ENCODE peak calls at places on chromosomes 5 and 9, in ten cellular contexts. C is fibroblast of lung, O is pancreas, A is BE2C, I is nephron progenitor cell, H is epithelial cell of esophagus, E is choroid plexus epithelial cell, Q is RWPE2, Z is Peyer's patch, N is endothelial cell. R is an unnamed sample.

GRCh38 chr9:91746904-91747303 is 203.1 kb downstream of the ROR2 start:
- DNase-seq in C (peak), O (no peak), A (no peak), I (no peak), H (no peak), E (peak), Q (no peak), Z (no peak), N (no peak), R (no peak)

GRCh38 chr5:131766689-131767088 is 30.1 kb downstream of the FNIP1 start:
- DNase-seq in C (no peak), O (no peak), A (no peak), I (no peak), H (no peak), E (no peak), Q (no peak), Z (no peak), N (no peak), R (no peak)

GRCh38 chr9:135857371-135857786 is 50.0 kb downstream of the CAMSAP1 start:
- DNase-seq in C (peak), O (no peak), A (no peak), I (no peak), H (peak), E (peak), Q (no peak), Z (no peak), N (no peak), R (no peak)

GRCh38 chr9:124260769-124261603 is 3.2 kb downstream of the NEK6 start:
- DNase-seq in C (peak), O (no peak), A (no peak), I (no peak), H (peak), E (peak), Q (no peak), Z (peak), N (no peak), R (no peak)

GRCh38 chr9:95132406-95133350 is 184.8 kb downstream of the FANCC start:
- DNase-seq in C (no peak), O (no peak), A (peak), I (no peak), H (no peak), E (no peak), Q (no peak), Z (no peak), N (no peak), R (no peak)

GRCh38 chr9:136803551-136804508 is 3.9 kb upstream of the RABL6 start:
- DNase-seq in C (no peak), O (peak), A (no peak), I (no peak), H (no peak), E (no peak), Q (peak), Z (no peak), N (no peak), R (no peak)

GRCh38 chr5:19179561-19179960 is 808.4 kb downstream of the CDH18 start:
- DNase-seq in C (no peak), O (no peak), A (no peak), I (no peak), H (peak), E (no peak), Q (no peak), Z (no peak), N (no peak), R (no peak)

GRCh38 chr9:5326893-5327548 is 12.7 kb downstream of the RLN1 start:
- DNase-seq in C (peak), O (peak), A (no peak), I (peak), H (peak), E (peak), Q (no peak), Z (no peak), N (peak), R (peak)

GRCh38 chr5:71492817-71493615 is 37.6 kb downstream of the BDP1 start:
- DNase-seq in C (no peak), O (no peak), A (no peak), I (no peak), H (no peak), E (no peak), Q (no peak), Z (no peak), N (no peak), R (no peak)

GRCh38 chr5:148801682-148802276 is 24.6 kb upstream of the ADRB2 start:
- DNase-seq in C (no peak), O (no peak), A (no peak), I (no peak), H (no peak), E (no peak), Q (no peak), Z (no peak), N (no peak), R (no peak)

GRCh38 chr5:180604271-180604670 is 13.0 kb upstream of the SCGB3A1 start:
- DNase-seq in C (no peak), O (no peak), A (no peak), I (no peak), H (no peak), E (no peak), Q (no peak), Z (no peak), N (no peak), R (peak)

GRCh38 chr5:180603076-180603591 is 11.8 kb upstream of the SCGB3A1 start:
- DNase-seq in C (no peak), O (peak), A (peak), I (no peak), H (no peak), E (no peak), Q (peak), Z (no peak), N (no peak), R (peak)

GRCh38 chr5:180606215-180606785 is 15.0 kb upstream of the SCGB3A1 start:
- DNase-seq in C (no peak), O (peak), A (no peak), I (no peak), H (no peak), E (no peak), Q (peak), Z (no peak), N (no peak), R (peak)

GRCh38 chr5:180607861-180608571 is 16.7 kb upstream of the SCGB3A1 start:
- DNase-seq in C (no peak), O (peak), A (no peak), I (no peak), H (no peak), E (no peak), Q (no peak), Z (no peak), N (no peak), R (no peak)

DNA sequence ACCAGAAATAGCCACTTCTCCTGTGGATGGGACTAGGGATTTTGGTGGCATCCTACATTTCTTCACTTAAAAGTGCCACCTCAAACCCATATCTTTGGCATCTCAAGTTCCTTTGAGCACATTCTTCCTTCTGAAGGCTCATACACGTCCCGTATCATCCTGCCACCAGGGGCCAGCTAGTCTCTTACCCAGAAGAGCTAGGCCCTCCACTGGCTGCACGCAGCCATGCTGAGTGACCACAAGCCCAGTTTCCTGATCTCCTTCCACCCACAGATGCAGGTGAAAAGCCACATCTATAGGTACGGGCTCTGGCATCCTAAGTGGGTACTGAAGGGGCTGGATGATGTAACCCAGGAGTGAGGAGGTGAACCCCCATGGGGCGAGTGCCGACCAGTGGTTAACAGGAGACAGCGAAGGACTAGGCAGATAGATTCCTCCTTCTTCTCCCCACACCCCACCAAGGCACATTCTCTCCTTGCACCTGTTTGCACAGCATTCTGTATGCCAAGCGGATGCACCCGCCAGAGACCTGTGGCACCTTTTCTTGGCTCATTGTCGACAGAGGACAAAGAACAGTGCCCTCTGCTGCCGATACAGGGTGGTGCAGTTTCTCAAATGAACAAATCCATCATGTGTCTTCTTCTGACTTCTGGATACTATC is 14.4 kb upstream of the SCGB3A1 start:
- DNase-seq in C (peak), O (peak), A (peak), I (peak), H (peak), E (peak), Q (no peak), Z (no peak), N (peak), R (peak)
- TF ChIP-seq CTCF in C (peak), O (peak), A (peak), I (peak), H (peak), E (peak), Q (peak), Z (peak), N (peak), R (peak)

DNA sequence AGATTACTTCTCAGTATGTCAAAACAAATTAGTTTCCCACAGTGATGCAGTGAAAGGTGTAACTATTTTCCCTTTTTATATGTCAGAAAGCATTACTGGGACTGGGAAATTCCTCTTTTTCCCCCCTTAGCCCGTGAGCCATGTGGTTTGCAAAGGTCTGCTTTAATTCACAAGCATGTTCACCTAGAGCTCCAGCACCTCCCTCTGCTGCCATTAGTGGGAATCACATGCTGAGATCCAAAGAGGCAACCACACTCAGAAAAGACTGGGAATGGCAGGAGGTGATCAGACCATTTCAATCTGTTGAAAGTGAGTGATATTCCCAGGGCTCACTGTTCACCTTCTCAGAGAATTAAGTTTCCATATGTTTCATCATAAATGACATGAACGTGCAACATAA is 703.7 kb upstream of the WWC1 start:
- DNase-seq in C (peak), O (no peak), A (peak), I (peak), H (peak), E (peak), Q (no peak), Z (no peak), N (peak), R (peak)
- TF ChIP-seq CTCF in C (peak), O (peak), A (peak), I (peak), H (peak), E (peak), Q (peak), Z (no peak), N (no peak), R (peak)

GRCh38 chr9:37747271-37747753 is 6.3 kb upstream of the TRMT10B start:
- DNase-seq in C (peak), O (peak), A (peak), I (peak), H (peak), E (peak), Q (no peak), Z (peak), N (peak), R (peak)
- TF ChIP-seq CTCF in C (peak), O (peak), A (peak), I (peak), H (peak), E (peak), Q (peak), Z (peak), N (peak), R (peak)

DNA sequence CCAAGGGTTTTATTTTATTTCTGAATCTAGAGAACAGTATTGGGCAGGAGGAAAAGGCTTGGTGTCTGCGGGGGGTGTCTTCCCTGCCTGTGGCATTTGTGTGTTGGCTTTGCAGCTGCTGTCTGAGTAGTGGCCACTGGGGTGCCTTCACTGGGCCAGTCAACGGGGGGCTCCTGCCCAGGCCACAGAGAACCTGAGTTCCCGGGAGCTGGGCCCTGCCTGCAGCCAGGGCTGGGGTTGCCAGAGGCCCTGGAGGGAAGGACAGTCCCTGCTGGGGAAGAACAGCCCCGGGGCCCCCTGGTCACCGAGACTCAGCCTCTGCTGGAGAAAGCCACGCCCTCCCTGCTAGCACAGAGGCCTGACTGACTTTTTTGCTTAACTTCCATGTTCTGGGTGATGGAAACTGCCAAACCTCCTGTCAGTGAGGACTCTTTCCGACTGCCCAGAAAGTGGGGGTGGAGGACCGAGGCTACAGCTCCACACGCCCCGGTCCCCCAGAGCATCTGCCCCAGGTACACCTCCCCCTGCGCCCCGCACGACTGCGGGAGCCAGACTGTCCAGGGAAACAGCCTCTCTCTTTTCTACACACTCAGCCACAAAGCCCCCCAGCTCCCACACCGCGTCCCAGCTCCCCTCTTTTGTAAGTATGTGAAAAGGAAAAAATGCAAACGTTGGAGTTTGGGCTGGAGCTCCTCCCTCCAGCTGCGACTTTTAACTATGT is 133.4 kb downstream of the DAB2IP start:
- DNase-seq in C (no peak), O (no peak), A (peak), I (no peak), H (no peak), E (no peak), Q (peak), Z (peak), N (no peak), R (no peak)
- TF ChIP-seq CTCF in C (no peak), O (no peak), A (no peak), I (no peak), H (no peak), E (peak), Q (no peak), Z (no peak), N (no peak), R (peak)

GRCh38 chr9:76756273-76756650 is 8.0 kb upstream of the PCA3 start:
- DNase-seq in C (peak), O (no peak), A (peak), I (peak), H (peak), E (peak), Q (no peak), Z (peak), N (peak), R (peak)
- TF ChIP-seq CTCF in C (no peak), O (no peak), A (peak), I (no peak), H (peak), E (peak), Q (peak), Z (peak), N (no peak), R (no peak)

DNA sequence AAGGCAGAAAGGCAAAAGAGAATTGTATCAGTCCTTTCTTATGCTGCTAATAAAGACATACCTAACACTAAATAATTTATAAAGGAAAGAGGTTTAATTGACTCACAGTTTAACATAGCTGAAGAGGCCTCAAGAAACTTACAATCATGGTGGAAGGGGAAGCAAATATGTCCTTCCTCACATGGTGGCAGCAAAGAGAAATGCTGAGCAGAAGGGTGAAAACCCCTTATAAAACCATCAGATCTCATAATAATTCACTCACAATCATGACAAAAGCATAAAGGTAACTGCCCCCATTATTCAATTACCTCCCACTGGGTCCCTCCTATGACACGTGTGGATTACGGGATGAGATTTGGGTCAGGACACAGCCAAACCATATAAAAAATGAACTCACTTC is 312.5 kb upstream of the PTGER4 start:
- DNase-seq in C (no peak), O (no peak), A (no peak), I (no peak), H (no peak), E (peak), Q (no peak), Z (no peak), N (no peak), R (no peak)
- TF ChIP-seq CTCF in C (no peak), O (no peak), A (no peak), I (no peak), H (peak), E (peak), Q (peak), Z (peak), N (no peak), R (no peak)

GRCh38 chr9:18208166-18209059 is 265.5 kb upstream of the ADAMTSL1 start:
- DNase-seq in C (peak), O (no peak), A (peak), I (peak), H (peak), E (peak), Q (no peak), Z (peak), N (peak), R (peak)
- TF ChIP-seq CTCF in C (peak), O (peak), A (peak), I (peak), H (peak), E (peak), Q (peak), Z (peak), N (peak), R (peak)

GRCh38 chr5:25858019-25858418 is 1180.4 kb downstream of the CDH9 start:
- DNase-seq in C (no peak), O (no peak), A (peak), I (peak), H (no peak), E (no peak), Q (no peak), Z (no peak), N (peak), R (no peak)

GRCh38 chr5:25863811-25864210 is 1174.6 kb downstream of the CDH9 start:
- DNase-seq in C (no peak), O (no peak), A (no peak), I (no peak), H (no peak), E (no peak), Q (no peak), Z (no peak), N (no peak), R (no peak)

DNA sequence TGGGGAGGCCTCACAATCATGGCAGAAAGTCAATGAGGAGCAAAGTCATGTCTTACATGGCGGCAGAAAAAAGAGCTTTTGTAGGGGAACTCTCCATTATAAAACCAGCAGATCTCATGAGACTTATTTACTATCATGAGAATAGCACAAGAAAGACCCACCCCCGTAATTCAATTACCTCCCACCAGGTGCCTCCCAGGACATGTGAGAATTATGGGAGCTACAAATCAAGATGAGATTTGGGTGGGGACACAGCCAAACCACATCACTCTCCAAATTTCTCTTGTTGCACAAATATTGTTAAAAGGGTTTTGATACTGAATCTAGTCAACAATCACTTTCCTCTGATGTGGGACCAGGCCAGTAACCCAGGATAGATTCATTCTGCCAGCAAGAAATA is 1176.1 kb downstream of the CDH9 start:
- DNase-seq in C (no peak), O (no peak), A (peak), I (no peak), H (no peak), E (no peak), Q (no peak), Z (no peak), N (no peak), R (no peak)
- TF ChIP-seq CTCF in C (no peak), O (no peak), A (peak), I (no peak), H (no peak), E (no peak), Q (no peak), Z (no peak), N (peak), R (no peak)

GRCh38 chr9:2802494-2802921 is 41.4 kb downstream of the PUM3 start:
- DNase-seq in C (peak), O (no peak), A (no peak), I (no peak), H (peak), E (peak), Q (no peak), Z (no peak), N (no peak), R (no peak)
- TF ChIP-seq CTCF in C (no peak), O (no peak), A (no peak), I (no peak), H (no peak), E (no peak), Q (no peak), Z (no peak), N (no peak), R (no peak)